ENCODE peak calls at places on chromosomes 5 and 9, in five cellular contexts. One of them, this sample, is unnamed.

GRCh38 chr5:139745121-139745799 is 50.3 kb upstream of the PSD2 start:
- DNase-seq in uterus: no peak
- DNase-seq in CD4-positive, alpha-beta T cell: no peak
- DNase-seq in psoas muscle: peak
- DNase-seq in colonic mucosa: peak
- DNase-seq in this sample: peak

GRCh38 chr5:95035891-95036675 is 248.8 kb downstream of the MCTP1 start:
- DNase-seq in uterus: no peak
- DNase-seq in CD4-positive, alpha-beta T cell: no peak
- DNase-seq in psoas muscle: no peak
- DNase-seq in colonic mucosa: no peak
- DNase-seq in this sample: no peak

GRCh38 chr9:76292658-76293057 is 101.6 kb downstream of the RFK start:
- DNase-seq in uterus: no peak
- DNase-seq in CD4-positive, alpha-beta T cell: no peak
- DNase-seq in psoas muscle: no peak
- DNase-seq in colonic mucosa: no peak
- DNase-seq in this sample: no peak

GRCh38 chr5:173237821-173238220 is 2.8 kb upstream of the NKX2-5 start:
- DNase-seq in uterus: no peak
- DNase-seq in CD4-positive, alpha-beta T cell: no peak
- DNase-seq in psoas muscle: no peak
- DNase-seq in colonic mucosa: no peak
- DNase-seq in this sample: no peak

GRCh38 chr9:131722260-131722659 is 17.6 kb downstream of the RAPGEF1 start:
- DNase-seq in uterus: no peak
- DNase-seq in CD4-positive, alpha-beta T cell: no peak
- DNase-seq in psoas muscle: no peak
- DNase-seq in colonic mucosa: no peak
- DNase-seq in this sample: no peak

GRCh38 chr5:151757233-151758140 is 944 bp downstream of the ATOX1 start:
- DNase-seq in uterus: no peak
- DNase-seq in CD4-positive, alpha-beta T cell: no peak
- DNase-seq in psoas muscle: no peak
- DNase-seq in colonic mucosa: no peak
- DNase-seq in this sample: no peak

GRCh38 chr5:174849426-174849825 is 125.0 kb downstream of the MSX2 start:
- DNase-seq in uterus: no peak
- DNase-seq in CD4-positive, alpha-beta T cell: no peak
- DNase-seq in psoas muscle: no peak
- DNase-seq in colonic mucosa: no peak
- DNase-seq in this sample: no peak

GRCh38 chr5:170499621-170500020 is 4.2 kb upstream of the KCNIP1 start:
- DNase-seq in uterus: no peak
- DNase-seq in CD4-positive, alpha-beta T cell: no peak
- DNase-seq in psoas muscle: no peak
- DNase-seq in colonic mucosa: no peak
- DNase-seq in this sample: no peak

GRCh38 chr5:32552936-32553335 is 32.4 kb upstream of the SUB1 start:
- DNase-seq in uterus: no peak
- DNase-seq in CD4-positive, alpha-beta T cell: no peak
- DNase-seq in psoas muscle: no peak
- DNase-seq in colonic mucosa: no peak
- DNase-seq in this sample: no peak

GRCh38 chr9:32703635-32704034 is 68.2 kb upstream of the TAF1L start:
- DNase-seq in uterus: no peak
- DNase-seq in CD4-positive, alpha-beta T cell: no peak
- DNase-seq in psoas muscle: no peak
- DNase-seq in colonic mucosa: no peak
- DNase-seq in this sample: no peak

GRCh38 chr5:133366438-133366837 is 245.9 kb downstream of the FSTL4 start:
- DNase-seq in uterus: no peak
- DNase-seq in CD4-positive, alpha-beta T cell: no peak
- DNase-seq in psoas muscle: no peak
- DNase-seq in colonic mucosa: no peak
- DNase-seq in this sample: no peak

GRCh38 chr9:137581361-137582285 is 2.9 kb upstream of the DPH7 start:
- DNase-seq in uterus: no peak
- DNase-seq in CD4-positive, alpha-beta T cell: no peak
- DNase-seq in psoas muscle: no peak
- DNase-seq in colonic mucosa: no peak
- DNase-seq in this sample: no peak

GRCh38 chr9:99269429-99269828 is 47.3 kb downstream of the SEC61B start:
- DNase-seq in uterus: no peak
- DNase-seq in CD4-positive, alpha-beta T cell: no peak
- DNase-seq in psoas muscle: no peak
- DNase-seq in colonic mucosa: no peak
- DNase-seq in this sample: no peak

GRCh38 chr5:18686253-18686652 is 1052.0 kb downstream of the TAF11L14 start:
- DNase-seq in uterus: no peak
- DNase-seq in CD4-positive, alpha-beta T cell: no peak
- DNase-seq in psoas muscle: no peak
- DNase-seq in colonic mucosa: no peak
- DNase-seq in this sample: no peak

GRCh38 chr5:157361865-157362465 is 96.0 kb downstream of the CYFIP2 start:
- DNase-seq in uterus: no peak
- DNase-seq in CD4-positive, alpha-beta T cell: no peak
- DNase-seq in psoas muscle: no peak
- DNase-seq in colonic mucosa: no peak
- DNase-seq in this sample: no peak

GRCh38 chr9:75941066-75941465 is 50.6 kb downstream of the PCSK5 start:
- DNase-seq in uterus: no peak
- DNase-seq in CD4-positive, alpha-beta T cell: no peak
- DNase-seq in psoas muscle: no peak
- DNase-seq in colonic mucosa: peak
- DNase-seq in this sample: no peak

GRCh38 chr9:75997196-75997595 is 106.7 kb downstream of the PCSK5 start:
- DNase-seq in uterus: no peak
- DNase-seq in CD4-positive, alpha-beta T cell: no peak
- DNase-seq in psoas muscle: no peak
- DNase-seq in colonic mucosa: no peak
- DNase-seq in this sample: no peak

GRCh38 chr5:177491983-177492746 is 5.2 kb downstream of the PDLIM7 start:
- DNase-seq in uterus: no peak
- DNase-seq in CD4-positive, alpha-beta T cell: no peak
- DNase-seq in psoas muscle: no peak
- DNase-seq in colonic mucosa: no peak
- DNase-seq in this sample: no peak

GRCh38 chr9:98306384-98307145 is 51.1 kb upstream of the TBC1D2 start:
- DNase-seq in uterus: no peak
- DNase-seq in CD4-positive, alpha-beta T cell: no peak
- DNase-seq in psoas muscle: no peak
- DNase-seq in colonic mucosa: no peak
- DNase-seq in this sample: no peak

GRCh38 chr5:135678640-135679268 is 100.0 kb upstream of the CXCL14 start:
- DNase-seq in uterus: no peak
- DNase-seq in CD4-positive, alpha-beta T cell: no peak
- DNase-seq in psoas muscle: no peak
- DNase-seq in colonic mucosa: no peak
- DNase-seq in this sample: no peak

GRCh38 chr5:102666164-102666951 is 88.7 kb upstream of the PAM start:
- DNase-seq in uterus: no peak
- DNase-seq in CD4-positive, alpha-beta T cell: no peak
- DNase-seq in psoas muscle: no peak
- DNase-seq in colonic mucosa: no peak
- DNase-seq in this sample: no peak

GRCh38 chr9:504921-505821 is 290.5 kb downstream of the DOCK8 start:
- DNase-seq in uterus: peak
- DNase-seq in CD4-positive, alpha-beta T cell: no peak
- DNase-seq in psoas muscle: peak
- DNase-seq in colonic mucosa: no peak
- DNase-seq in this sample: no peak

GRCh38 chr9:35552837-35553236 is 52.2 kb upstream of the TESK1 start:
- DNase-seq in uterus: no peak
- DNase-seq in CD4-positive, alpha-beta T cell: no peak
- DNase-seq in psoas muscle: no peak
- DNase-seq in colonic mucosa: no peak
- DNase-seq in this sample: no peak

GRCh38 chr5:177462021-177462670 is 11.3 kb downstream of the DBN1 start:
- DNase-seq in uterus: no peak
- DNase-seq in CD4-positive, alpha-beta T cell: no peak
- DNase-seq in psoas muscle: no peak
- DNase-seq in colonic mucosa: no peak
- DNase-seq in this sample: no peak

GRCh38 chr9:21455320-21455719 is 15.1 kb downstream of the IFNA1 start:
- DNase-seq in uterus: no peak
- DNase-seq in CD4-positive, alpha-beta T cell: no peak
- DNase-seq in psoas muscle: no peak
- DNase-seq in colonic mucosa: no peak
- DNase-seq in this sample: no peak

GRCh38 chr9:34219421-34219820 is 40.6 kb downstream of the UBAP1 start:
- DNase-seq in uterus: no peak
- DNase-seq in CD4-positive, alpha-beta T cell: no peak
- DNase-seq in psoas muscle: no peak
- DNase-seq in colonic mucosa: no peak
- DNase-seq in this sample: no peak

GRCh38 chr5:99285606-99286005 is 356.8 kb upstream of the CHD1 start:
- DNase-seq in uterus: no peak
- DNase-seq in CD4-positive, alpha-beta T cell: no peak
- DNase-seq in psoas muscle: no peak
- DNase-seq in colonic mucosa: no peak
- DNase-seq in this sample: no peak

GRCh38 chr5:68304421-68305052 is 89.0 kb downstream of the PIK3R1 start:
- DNase-seq in uterus: peak
- DNase-seq in CD4-positive, alpha-beta T cell: no peak
- DNase-seq in psoas muscle: no peak
- DNase-seq in colonic mucosa: no peak
- DNase-seq in this sample: no peak

GRCh38 chr5:41418220-41419031 is 92.0 kb downstream of the PLCXD3 start:
- DNase-seq in uterus: no peak
- DNase-seq in CD4-positive, alpha-beta T cell: no peak
- DNase-seq in psoas muscle: no peak
- DNase-seq in colonic mucosa: no peak
- DNase-seq in this sample: no peak

GRCh38 chr5:128174951-128175350 is 91.4 kb downstream of the SLC12A2 start:
- DNase-seq in uterus: no peak
- DNase-seq in CD4-positive, alpha-beta T cell: no peak
- DNase-seq in psoas muscle: no peak
- DNase-seq in colonic mucosa: no peak
- DNase-seq in this sample: no peak

GRCh38 chr5:22521521-22521920 is 331.6 kb downstream of the CDH12 start:
- DNase-seq in uterus: no peak
- DNase-seq in CD4-positive, alpha-beta T cell: no peak
- DNase-seq in psoas muscle: no peak
- DNase-seq in colonic mucosa: no peak
- DNase-seq in this sample: no peak

GRCh38 chr5:126794157-126794828 is 17.4 kb downstream of the LMNB1 start:
- DNase-seq in uterus: no peak
- DNase-seq in CD4-positive, alpha-beta T cell: no peak
- DNase-seq in psoas muscle: no peak
- DNase-seq in colonic mucosa: no peak
- DNase-seq in this sample: no peak

GRCh38 chr5:76642390-76643040 is 19.3 kb upstream of the F2RL2 start:
- DNase-seq in uterus: no peak
- DNase-seq in CD4-positive, alpha-beta T cell: no peak
- DNase-seq in psoas muscle: no peak
- DNase-seq in colonic mucosa: no peak
- DNase-seq in this sample: no peak

GRCh38 chr5:87034562-87034961 is 233.1 kb upstream of the RASA1 start:
- DNase-seq in uterus: no peak
- DNase-seq in CD4-positive, alpha-beta T cell: no peak
- DNase-seq in psoas muscle: no peak
- DNase-seq in colonic mucosa: no peak
- DNase-seq in this sample: no peak

GRCh38 chr5:87027570-87027969 is 240.1 kb upstream of the RASA1 start:
- DNase-seq in uterus: no peak
- DNase-seq in CD4-positive, alpha-beta T cell: no peak
- DNase-seq in psoas muscle: no peak
- DNase-seq in colonic mucosa: no peak
- DNase-seq in this sample: no peak

GRCh38 chr5:87030699-87031098 is 237.0 kb upstream of the RASA1 start:
- DNase-seq in uterus: no peak
- DNase-seq in CD4-positive, alpha-beta T cell: no peak
- DNase-seq in psoas muscle: no peak
- DNase-seq in colonic mucosa: no peak
- DNase-seq in this sample: no peak

GRCh38 chr5:87029951-87030350 is 237.7 kb upstream of the RASA1 start:
- DNase-seq in uterus: no peak
- DNase-seq in CD4-positive, alpha-beta T cell: no peak
- DNase-seq in psoas muscle: no peak
- DNase-seq in colonic mucosa: no peak
- DNase-seq in this sample: no peak
- H3K27ac ChIP-seq in uterus: no peak
- H3K27ac ChIP-seq in CD4-positive, alpha-beta T cell: no peak
- H3K27ac ChIP-seq in psoas muscle: no peak
- H3K27ac ChIP-seq in colonic mucosa: no peak
- H3K27ac ChIP-seq in this sample: no peak

DNA sequence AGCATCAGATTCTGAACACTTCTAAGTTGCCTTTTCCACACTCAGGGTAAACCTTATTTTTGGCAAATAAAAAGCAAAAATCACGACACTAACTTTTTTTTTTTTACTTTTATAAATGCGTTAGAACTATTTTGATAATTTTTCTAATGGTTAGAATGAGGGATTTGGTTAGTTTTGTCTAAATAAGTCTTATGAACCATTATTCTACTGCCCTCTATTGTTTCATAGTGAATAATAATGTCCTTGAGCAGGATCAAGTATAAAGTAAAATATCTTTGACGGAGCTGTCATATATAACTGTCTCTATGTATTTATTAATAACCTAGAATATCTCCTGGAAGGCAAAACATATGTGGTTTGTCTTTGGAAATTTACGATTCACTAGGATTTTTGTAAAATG is 631.8 kb downstream of the GABRG2 start:
- DNase-seq in uterus: no peak
- DNase-seq in CD4-positive, alpha-beta T cell: no peak
- DNase-seq in psoas muscle: no peak
- DNase-seq in colonic mucosa: no peak
- DNase-seq in this sample: no peak
- TF ChIP-seq CTCF in uterus: no peak
- TF ChIP-seq CTCF in CD4-positive, alpha-beta T cell: no peak
- TF ChIP-seq CTCF in psoas muscle: no peak
- TF ChIP-seq CTCF in colonic mucosa: no peak
- TF ChIP-seq CTCF in this sample: no peak

DNA sequence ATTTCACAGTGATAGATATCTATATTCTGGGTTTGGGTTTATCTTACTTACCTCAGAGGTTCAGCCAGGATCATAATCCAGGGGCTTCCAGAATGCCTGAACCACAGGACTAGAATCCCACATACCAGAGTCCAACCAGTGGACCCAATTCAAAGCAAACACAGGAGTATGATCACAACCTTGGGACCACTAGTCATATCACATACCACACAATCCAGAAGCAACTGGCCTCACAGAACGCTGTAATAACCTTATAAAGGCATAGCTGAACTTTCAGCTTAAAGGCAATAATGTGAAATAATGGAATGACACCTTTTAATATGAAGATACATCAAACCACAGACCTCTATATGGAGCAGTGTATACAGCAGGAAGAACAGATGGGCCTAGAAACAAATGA is 25.3 kb downstream of the RAPGEF6 start:
- DNase-seq in uterus: no peak
- DNase-seq in CD4-positive, alpha-beta T cell: no peak
- DNase-seq in psoas muscle: no peak
- DNase-seq in colonic mucosa: no peak
- DNase-seq in this sample: no peak
- H3K27ac ChIP-seq in uterus: no peak
- H3K27ac ChIP-seq in CD4-positive, alpha-beta T cell: no peak
- H3K27ac ChIP-seq in psoas muscle: no peak
- H3K27ac ChIP-seq in colonic mucosa: no peak
- H3K27ac ChIP-seq in this sample: peak

GRCh38 chr5:55402199-55402598 is 94.4 kb downstream of the MTREX start:
- DNase-seq in uterus: no peak
- DNase-seq in CD4-positive, alpha-beta T cell: no peak
- DNase-seq in psoas muscle: no peak
- DNase-seq in colonic mucosa: no peak
- DNase-seq in this sample: no peak
- TF ChIP-seq CTCF in uterus: no peak
- TF ChIP-seq CTCF in CD4-positive, alpha-beta T cell: no peak
- TF ChIP-seq CTCF in psoas muscle: no peak
- TF ChIP-seq CTCF in colonic mucosa: no peak
- TF ChIP-seq CTCF in this sample: no peak